ENCODE peak calls at places on chromosomes 16 and 17, in ten cellular contexts. One of them, this sample, is unnamed.

GRCh38 chr17:60148300-60148838 is 1.4 kb upstream of the CA4 start:
- DNase-seq in bronchial epithelial cell: no peak
- DNase-seq in HFF-Myc: no peak
- DNase-seq in HuH-7.5: peak
- DNase-seq in GM19239: no peak
- DNase-seq in mucosa of descending colon: no peak
- DNase-seq in skeletal muscle cell: no peak
- DNase-seq in NT2/D1: no peak
- DNase-seq in AG10803: no peak
- DNase-seq in midbrain: no peak
- DNase-seq in this sample: no peak

GRCh38 chr16:75282811-75283281 is 31.4 kb upstream of the BCAR1 start:
- DNase-seq in bronchial epithelial cell: no peak
- DNase-seq in HFF-Myc: no peak
- DNase-seq in HuH-7.5: no peak
- DNase-seq in GM19239: no peak
- DNase-seq in mucosa of descending colon: no peak
- DNase-seq in skeletal muscle cell: no peak
- DNase-seq in NT2/D1: no peak
- DNase-seq in AG10803: peak
- DNase-seq in midbrain: no peak
- DNase-seq in this sample: peak

GRCh38 chr17:8994319-8994718 is 27.0 kb upstream of the NTN1 start:
- DNase-seq in bronchial epithelial cell: peak
- DNase-seq in HFF-Myc: no peak
- DNase-seq in HuH-7.5: peak
- DNase-seq in GM19239: no peak
- DNase-seq in mucosa of descending colon: peak
- DNase-seq in skeletal muscle cell: no peak
- DNase-seq in NT2/D1: peak
- DNase-seq in AG10803: peak
- DNase-seq in midbrain: no peak
- DNase-seq in this sample: peak

GRCh38 chr16:27973678-27974077 is 89.8 kb downstream of the GSG1L start:
- DNase-seq in bronchial epithelial cell: no peak
- DNase-seq in HFF-Myc: no peak
- DNase-seq in HuH-7.5: no peak
- DNase-seq in GM19239: no peak
- DNase-seq in mucosa of descending colon: no peak
- DNase-seq in skeletal muscle cell: no peak
- DNase-seq in NT2/D1: no peak
- DNase-seq in AG10803: no peak
- DNase-seq in midbrain: no peak
- DNase-seq in this sample: no peak

GRCh38 chr17:61415374-61416210 is 15.9 kb downstream of the TBX2 start:
- DNase-seq in bronchial epithelial cell: no peak
- DNase-seq in HFF-Myc: no peak
- DNase-seq in HuH-7.5: no peak
- DNase-seq in GM19239: no peak
- DNase-seq in mucosa of descending colon: no peak
- DNase-seq in skeletal muscle cell: no peak
- DNase-seq in NT2/D1: no peak
- DNase-seq in AG10803: peak
- DNase-seq in midbrain: no peak
- DNase-seq in this sample: peak

GRCh38 chr17:13996758-13997157 is 72.5 kb upstream of the COX10 start:
- DNase-seq in bronchial epithelial cell: no peak
- DNase-seq in HFF-Myc: no peak
- DNase-seq in HuH-7.5: no peak
- DNase-seq in GM19239: no peak
- DNase-seq in mucosa of descending colon: no peak
- DNase-seq in skeletal muscle cell: no peak
- DNase-seq in NT2/D1: no peak
- DNase-seq in AG10803: peak
- DNase-seq in midbrain: no peak
- DNase-seq in this sample: peak

GRCh38 chr16:63337264-63337663 is 1301.0 kb upstream of the CDH8 start:
- DNase-seq in bronchial epithelial cell: no peak
- DNase-seq in HFF-Myc: no peak
- DNase-seq in HuH-7.5: no peak
- DNase-seq in GM19239: no peak
- DNase-seq in mucosa of descending colon: no peak
- DNase-seq in skeletal muscle cell: no peak
- DNase-seq in NT2/D1: no peak
- DNase-seq in AG10803: no peak
- DNase-seq in midbrain: no peak
- DNase-seq in this sample: no peak

GRCh38 chr17:40283662-40284061 is 4.0 kb upstream of the CDC6 start:
- DNase-seq in bronchial epithelial cell: peak
- DNase-seq in HFF-Myc: no peak
- DNase-seq in HuH-7.5: no peak
- DNase-seq in GM19239: no peak
- DNase-seq in mucosa of descending colon: peak
- DNase-seq in skeletal muscle cell: peak
- DNase-seq in NT2/D1: no peak
- DNase-seq in AG10803: peak
- DNase-seq in midbrain: no peak
- DNase-seq in this sample: peak

GRCh38 chr17:38733315-38734234 is 3.4 kb downstream of the CISD3 start:
- DNase-seq in bronchial epithelial cell: no peak
- DNase-seq in HFF-Myc: no peak
- DNase-seq in HuH-7.5: peak
- DNase-seq in GM19239: no peak
- DNase-seq in mucosa of descending colon: peak
- DNase-seq in skeletal muscle cell: no peak
- DNase-seq in NT2/D1: no peak
- DNase-seq in AG10803: no peak
- DNase-seq in midbrain: no peak
- DNase-seq in this sample: no peak

GRCh38 chr16:35664091-35664693 is 2204.8 kb downstream of the TP53TG3F start:
- DNase-seq in bronchial epithelial cell: no peak
- DNase-seq in HFF-Myc: no peak
- DNase-seq in HuH-7.5: no peak
- DNase-seq in GM19239: no peak
- DNase-seq in mucosa of descending colon: no peak
- DNase-seq in skeletal muscle cell: no peak
- DNase-seq in NT2/D1: no peak
- DNase-seq in AG10803: no peak
- DNase-seq in midbrain: no peak
- DNase-seq in this sample: no peak